ENCODE peak calls at places on chromosomes 4 and X, in five cellular contexts. Y is GM12878, Q is HepG2, M is A549, K is K562. B is an unnamed sample.
A peak's percentile ranks its signal among the peaks of the same experiment; 100 is the strongest.

GRCh38 chr4:112196446-112196845 is 35.1 kb upstream of the AP1AR start:
- DNase-seq in K (no peak), Q (no peak), Y (no peak), M (no peak), B (no peak)

GRCh38 chrX:68847172-68847571 is 18.4 kb downstream of the EFNB1 start:
- DNase-seq in Q (no peak), K (no peak), Y (no peak), M (no peak), B (no peak)

GRCh38 chr4:185322805-185323204 is 72.9 kb downstream of the LRP2BP start:
- DNase-seq in M (no peak), K (no peak), Y (no peak), Q (no peak), B (no peak)

GRCh38 chr4:153649572-153649991 is 34.5 kb upstream of the TLR2 start:
- DNase-seq in Q (peak; percentile 21), Y (no peak), K (no peak), M (no peak), B (peak; percentile 68)

GRCh38 chr4:119118397-119118796 is 17.2 kb upstream of the MYOZ2 start:
- DNase-seq in K (no peak), M (no peak), Y (no peak), Q (no peak), B (no peak)

GRCh38 chrX:39201305-39201990 is 400.2 kb downstream of the MID1IP1 start:
- DNase-seq in Y (no peak), M (no peak), K (peak; percentile 14), Q (no peak), B (no peak)

GRCh38 chr4:172104534-172104933 is 291.3 kb downstream of the GALNTL6 start:
- DNase-seq in Q (no peak), Y (no peak), M (no peak), K (no peak), B (no peak)

GRCh38 chr4:41670530-41670929 is 78.0 kb downstream of the PHOX2B start:
- DNase-seq in Q (no peak), M (no peak), Y (no peak), K (no peak), B (no peak)

GRCh38 chr4:187333151-187333550 is 609.5 kb upstream of the FAT1 start:
- DNase-seq in Q (no peak), M (no peak), Y (no peak), K (no peak), B (no peak)

GRCh38 chrX:23304881-23305280 is 29.8 kb upstream of the PTCHD1 start:
- DNase-seq in M (no peak), Q (no peak), K (no peak), Y (no peak), B (no peak)

GRCh38 chrX:31931225-31931624 is 859.4 kb upstream of the FTHL17 start:
- DNase-seq in Y (no peak), M (no peak), Q (no peak), K (no peak), B (no peak)
- TF ChIP-seq JUNB in Y (no peak), M (no peak), Q (no peak), K (no peak), B (no peak)

DNA sequence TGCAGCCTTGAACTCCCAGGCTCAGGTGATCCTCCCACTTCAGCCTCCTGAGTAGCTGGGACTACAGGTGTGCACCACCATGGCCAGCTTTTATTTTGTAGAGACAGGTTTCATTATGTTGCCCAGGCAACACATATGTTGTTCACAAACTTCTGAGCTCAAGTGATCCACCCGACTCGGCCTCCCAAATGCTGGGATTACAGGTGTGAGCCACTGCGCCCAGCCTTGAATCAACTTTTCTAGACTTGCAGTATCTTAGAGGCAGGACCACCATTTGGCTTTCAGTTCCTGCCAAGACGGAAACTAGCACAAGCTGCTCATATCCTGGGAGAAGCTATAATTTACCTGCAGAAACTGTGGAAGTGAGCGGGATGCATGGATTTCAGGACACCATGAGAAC is 19.9 kb downstream of the NAT8L start:
- DNase-seq in Y (no peak), M (no peak), K (no peak), Q (no peak), B (no peak)
- TF ChIP-seq JUNB in Y (no peak), M (no peak), K (no peak), Q (no peak), B (no peak)

DNA sequence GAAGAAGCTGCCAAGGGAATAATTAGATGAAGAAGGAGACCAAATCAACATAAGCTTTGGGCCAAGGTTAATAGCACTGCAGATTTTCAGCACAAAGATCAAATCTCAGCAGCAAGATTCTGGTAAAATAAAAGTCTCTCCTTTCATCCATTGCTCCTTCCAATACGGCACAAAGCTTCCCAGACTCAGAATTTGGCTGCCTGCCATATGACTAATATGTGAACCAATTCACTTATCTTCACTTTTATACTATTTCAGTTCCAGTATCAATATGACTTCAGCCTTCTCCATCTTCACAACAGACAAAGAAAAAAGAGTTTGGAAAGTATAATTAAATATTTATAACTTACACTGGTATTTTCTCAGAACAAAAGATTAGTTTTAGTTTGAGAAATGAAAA is 978.3 kb upstream of the GRID2 start:
- DNase-seq in Y (no peak), Q (no peak), M (no peak), K (no peak), B (no peak)
- TF ChIP-seq JUNB in Y (no peak), Q (no peak), M (no peak), K (no peak), B (no peak)

DNA sequence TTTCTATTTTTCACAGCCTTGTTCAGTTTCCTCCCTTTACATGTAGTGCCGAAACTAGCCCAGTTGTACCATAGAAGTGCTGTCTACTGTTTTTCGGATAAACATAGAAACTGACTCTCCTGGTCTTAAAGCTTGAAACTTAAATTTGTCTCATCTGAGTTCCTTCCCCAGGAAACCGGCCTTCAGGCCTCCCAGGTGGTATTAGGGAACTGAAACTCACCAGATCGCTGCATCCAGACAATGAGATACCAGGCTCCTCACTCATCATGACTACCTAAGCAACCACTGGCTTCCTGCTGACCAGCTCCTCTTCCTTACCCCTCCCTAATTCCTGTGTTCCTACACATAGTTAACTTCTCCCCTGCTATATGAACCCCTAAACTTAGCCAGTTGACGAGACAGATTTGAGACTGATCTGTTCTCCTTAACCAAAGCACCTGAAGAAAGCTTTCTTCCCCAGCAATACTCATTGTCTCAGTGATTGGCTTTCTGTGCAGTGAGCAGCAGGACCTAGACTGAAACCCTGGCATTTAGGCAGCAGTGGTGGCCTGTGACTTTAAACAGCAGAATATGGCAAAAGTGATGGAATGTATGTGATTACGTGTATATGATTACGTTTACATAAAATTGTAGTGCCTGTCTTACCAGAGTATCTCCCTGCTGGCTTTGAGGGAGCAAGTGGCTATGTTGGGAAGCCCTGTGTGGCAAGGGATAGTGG is 959.1 kb upstream of the LCORL start:
- DNase-seq in K (no peak), M (no peak), Q (no peak), Y (peak; percentile 19), B (peak; percentile 8)
- TF ChIP-seq JUNB in K (no peak), M (no peak), Q (no peak), Y (no peak), B (no peak)

DNA sequence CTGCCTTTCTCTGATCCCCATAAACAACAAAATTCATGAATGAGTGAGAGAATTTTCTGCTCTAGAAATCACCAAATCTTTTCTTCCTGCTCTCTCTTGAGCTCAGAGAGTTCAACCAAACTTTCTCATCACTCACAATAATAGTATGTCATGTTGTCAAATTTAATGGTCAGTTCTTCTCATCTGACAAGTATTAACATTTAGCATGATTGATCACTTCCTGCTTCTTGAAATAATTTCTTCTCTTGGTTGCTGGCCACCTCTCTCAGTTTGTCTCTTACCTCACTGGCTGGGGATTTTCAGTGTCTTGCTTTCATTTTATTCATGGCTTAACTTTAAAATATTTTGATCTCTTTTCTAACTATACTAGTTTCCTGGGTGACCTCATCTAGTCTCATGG is 25.5 kb upstream of the FGF5 start:
- DNase-seq in Q (no peak), Y (peak; percentile 45), K (no peak), M (no peak), B (no peak)
- TF ChIP-seq JUNB in Q (no peak), Y (peak; percentile 22), K (no peak), M (no peak), B (no peak)

GRCh38 chr4:173797296-173797695 is 267.3 kb upstream of the HAND2 start:
- DNase-seq in Q (no peak), Y (no peak), M (no peak), K (no peak), B (no peak)

GRCh38 chr4:173793937-173794510 is 264.0 kb upstream of the HAND2 start:
- DNase-seq in Y (no peak), K (no peak), M (no peak), Q (no peak), B (no peak)

GRCh38 chr4:173794662-173795061 is 264.6 kb upstream of the HAND2 start:
- DNase-seq in M (no peak), Y (no peak), K (no peak), Q (no peak), B (no peak)
- TF ChIP-seq JUNB in M (no peak), Y (no peak), K (no peak), Q (no peak), B (no peak)

DNA sequence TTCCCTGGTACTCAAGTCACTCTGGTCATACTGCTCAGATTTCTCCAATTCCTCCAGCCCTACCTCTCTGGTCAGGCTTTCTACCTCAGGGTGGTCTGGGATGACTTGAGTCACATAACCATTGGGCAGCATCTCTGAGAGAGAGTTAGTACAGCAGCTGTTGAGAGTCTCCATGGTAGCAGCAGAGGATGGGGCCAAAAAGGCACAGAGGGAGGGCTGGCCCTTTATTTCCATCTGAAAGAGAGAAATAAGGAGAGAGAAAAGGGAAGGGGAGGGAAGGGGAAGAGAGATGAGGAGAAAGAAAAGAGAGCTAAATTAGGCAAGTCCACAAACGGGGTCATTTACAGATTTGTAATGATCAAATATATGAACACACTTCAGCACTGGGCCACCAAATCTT is 149.1 kb upstream of the ARHGEF9 start:
- DNase-seq in M (no peak), K (no peak), Q (no peak), Y (no peak), B (peak; percentile 13)
- TF ChIP-seq JUNB in M (no peak), K (no peak), Q (no peak), Y (no peak), B (no peak)